ENCODE peak calls at places on chromosomes 12 and 14, in eight cellular contexts. Q, G, B, P, E, W, D and C are unnamed samples.

GRCh38 chr12:117027251-117028086 is 71.7 kb downstream of the TESC start:
- DNase-seq in Q (no peak), G (no peak), B (no peak), P (no peak), E (no peak), W (no peak), D (no peak), C (no peak)

GRCh38 chr12:6605425-6606330 is 1.5 kb downstream of the CHD4 start:
- DNase-seq in Q (no peak), G (peak; percentile 27), B (peak; percentile 28), P (peak; percentile 16), E (no peak), W (peak; percentile 16), D (no peak), C (no peak)

GRCh38 chr12:124477109-124477915 is 90.1 kb downstream of the NCOR2 start:
- DNase-seq in Q (no peak), G (no peak), B (peak; percentile 17), P (no peak), E (no peak), W (no peak), D (no peak), C (no peak)

GRCh38 chr12:108612788-108613282 is 15.0 kb upstream of the TMEM119 start:
- DNase-seq in Q (no peak), G (no peak), B (no peak), P (no peak), E (no peak), W (no peak), D (no peak), C (no peak)

GRCh38 chr14:71695603-71696350 is 236.5 kb upstream of the RGS6 start:
- DNase-seq in Q (no peak), G (no peak), B (no peak), P (no peak), E (no peak), W (no peak), D (no peak), C (no peak)

GRCh38 chr12:102174761-102175160 is 22.9 kb downstream of the PMCH start:
- DNase-seq in Q (no peak), G (no peak), B (no peak), P (no peak), E (no peak), W (no peak), D (no peak), C (no peak)

GRCh38 chr12:121871501-121871900 is 12.8 kb upstream of the HPD start:
- DNase-seq in Q (no peak), G (no peak), B (no peak), P (peak; percentile 58), E (no peak), W (no peak), D (no peak), C (no peak)

GRCh38 chr14:104230946-104231345 is 92.6 kb downstream of the KIF26A start:
- DNase-seq in Q (no peak), G (no peak), B (no peak), P (no peak), E (no peak), W (no peak), D (no peak), C (no peak)

GRCh38 chr12:104720346-104721064 is 237.6 kb downstream of the SLC41A2 start:
- DNase-seq in Q (no peak), G (no peak), B (peak; percentile 33), P (no peak), E (no peak), W (no peak), D (no peak), C (peak; percentile 74)

GRCh38 chr12:112822056-112822455 is 30.5 kb downstream of the RPH3A start:
- DNase-seq in Q (no peak), G (no peak), B (no peak), P (no peak), E (no peak), W (no peak), D (no peak), C (no peak)

GRCh38 chr12:70364695-70365397 is 1.2 kb upstream of the KCNMB4 start:
- DNase-seq in Q (no peak), G (no peak), B (no peak), P (no peak), E (no peak), W (peak; percentile 4), D (no peak), C (no peak)

GRCh38 chr12:70367268-70368141 is 1.4 kb downstream of the KCNMB4 start:
- DNase-seq in Q (no peak), G (no peak), B (peak; percentile 34), P (no peak), E (no peak), W (no peak), D (no peak), C (no peak)

GRCh38 chr12:70365398-70365647 is 767 bp upstream of the KCNMB4 start:
- DNase-seq in Q (no peak), G (no peak), B (no peak), P (no peak), E (no peak), W (no peak), D (no peak), C (no peak)

GRCh38 chr12:70365648-70366518 is at the start of gene KCNMB4:
- DNase-seq in Q (no peak), G (peak; percentile 92), B (peak; percentile 37), P (peak; percentile 58), E (no peak), W (peak; percentile 84), D (no peak), C (peak; percentile 45)

DNA sequence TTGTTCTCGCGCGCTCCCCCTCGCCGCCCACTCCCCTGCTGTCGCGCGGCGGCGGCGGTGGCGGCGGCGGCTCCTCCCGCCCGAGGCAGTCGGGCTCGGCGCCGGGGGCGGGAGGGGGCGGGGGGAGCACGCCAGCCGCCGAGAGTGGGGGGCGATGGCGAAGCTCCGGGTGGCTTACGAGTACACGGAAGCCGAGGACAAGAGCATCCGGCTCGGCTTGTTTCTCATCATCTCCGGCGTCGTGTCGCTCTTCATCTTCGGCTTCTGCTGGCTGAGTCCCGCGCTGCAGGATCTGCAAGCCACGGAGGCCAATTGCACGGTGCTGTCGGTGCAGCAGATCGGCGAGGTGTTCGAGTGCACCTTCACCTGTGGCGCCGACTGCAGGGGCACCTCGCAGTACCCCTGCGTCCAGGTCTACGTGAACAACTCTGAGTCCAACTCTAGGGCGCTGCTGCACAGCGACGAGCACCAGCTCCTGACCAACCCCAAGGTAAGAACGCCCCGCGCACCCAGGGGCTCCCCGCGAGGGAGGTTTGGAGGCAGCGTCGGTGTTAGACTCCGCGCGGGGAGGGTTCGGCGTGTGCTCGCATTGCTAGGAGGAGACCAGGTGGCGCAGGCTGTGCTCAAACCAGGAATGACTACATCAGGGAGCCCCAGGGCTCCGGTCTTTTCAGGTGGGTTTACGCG is 634 bp downstream of the KCNMB4 start:
- DNase-seq in Q (no peak), G (peak; percentile 65), B (peak; percentile 39), P (peak; percentile 33), E (no peak), W (peak; percentile 49), D (no peak), C (peak; percentile 52)
- TF ChIP-seq CTCF in Q (no peak), G (no peak), B (no peak), P (no peak), E (no peak), W (no peak), D (no peak), C (no peak)

DNA sequence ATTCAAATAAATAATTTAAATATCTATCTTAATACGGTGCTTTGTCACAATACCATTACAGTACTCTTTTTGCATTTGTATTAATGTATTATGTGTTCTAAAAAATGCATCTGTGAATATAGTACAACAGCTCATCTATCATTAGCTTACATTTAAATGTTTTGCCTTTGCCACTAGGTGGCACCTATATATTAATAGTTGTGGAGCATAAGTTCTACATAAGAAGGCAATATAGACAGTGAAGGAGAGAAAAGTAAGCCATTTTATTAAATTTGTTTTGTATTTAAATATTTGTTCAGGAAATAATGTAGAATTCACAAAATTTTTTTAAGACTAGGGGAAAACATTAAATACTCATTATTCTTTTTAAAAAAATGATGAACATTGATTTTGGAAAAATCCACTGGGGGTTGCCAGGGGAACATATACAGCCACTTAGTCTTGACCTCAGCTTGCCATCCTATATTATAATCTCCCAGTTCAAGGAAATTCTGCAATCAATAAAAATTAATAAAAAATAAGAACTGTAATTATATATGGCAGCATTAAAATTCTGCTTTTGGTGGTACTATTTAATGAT is 9.8 kb downstream of the CCER1 start:
- DNase-seq in Q (no peak), G (no peak), B (peak; percentile 61), P (peak; percentile 24), E (no peak), W (no peak), D (no peak), C (no peak)
- TF ChIP-seq CTCF in Q (no peak), G (peak; percentile 52), B (peak; percentile 44), P (peak; percentile 58), E (peak; percentile 43), W (peak; percentile 69), D (peak; percentile 21), C (peak; percentile 54)

GRCh38 chr12:69419701-69420100 is 50.5 kb upstream of the FRS2 start:
- DNase-seq in Q (no peak), G (no peak), B (no peak), P (no peak), E (no peak), W (no peak), D (no peak), C (no peak)

GRCh38 chr12:69421548-69421947 is 48.6 kb upstream of the FRS2 start:
- DNase-seq in Q (no peak), G (no peak), B (no peak), P (no peak), E (no peak), W (no peak), D (no peak), C (no peak)

GRCh38 chr12:69415471-69416275 is 54.5 kb upstream of the FRS2 start:
- DNase-seq in Q (no peak), G (peak; percentile 44), B (peak; percentile 95), P (peak; percentile 55), E (peak; percentile 86), W (peak; percentile 48), D (peak; percentile 87), C (no peak)

GRCh38 chr12:69417741-69418167 is 52.4 kb upstream of the FRS2 start:
- DNase-seq in Q (no peak), G (no peak), B (no peak), P (no peak), E (no peak), W (no peak), D (no peak), C (no peak)

GRCh38 chr12:69417231-69417630 is 53.0 kb upstream of the FRS2 start:
- DNase-seq in Q (no peak), G (no peak), B (no peak), P (no peak), E (no peak), W (no peak), D (no peak), C (no peak)
- TF ChIP-seq CTCF in Q (no peak), G (no peak), B (no peak), P (no peak), E (no peak), W (no peak), D (no peak), C (no peak)

DNA sequence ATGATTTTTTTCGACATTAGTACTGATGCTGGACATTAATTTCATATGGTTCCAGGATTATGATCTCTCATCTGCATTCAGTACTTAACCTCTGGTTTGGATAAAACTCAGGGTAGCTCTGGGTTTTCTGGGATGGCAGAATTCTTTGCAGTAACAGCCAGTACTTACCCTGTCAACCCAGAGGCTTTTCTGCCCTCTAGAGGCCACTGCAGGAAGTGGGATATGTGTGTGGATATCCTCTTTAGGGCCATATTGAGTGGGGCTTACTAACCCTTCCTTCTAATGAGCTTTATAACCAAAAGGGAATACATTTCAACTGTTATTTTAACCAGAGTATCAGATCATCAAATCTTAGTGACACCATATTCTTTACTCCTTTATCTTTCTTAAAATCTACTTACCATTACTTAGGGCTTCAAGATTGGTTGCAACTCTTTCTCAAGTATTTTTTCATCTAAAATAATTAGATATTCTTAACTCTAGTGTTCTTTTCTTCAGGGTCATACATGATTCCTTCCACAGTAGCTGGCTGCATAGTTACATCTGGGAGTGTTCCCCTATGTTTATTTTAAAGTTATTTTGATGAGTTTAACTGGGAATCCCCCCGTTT is 488.0 kb upstream of the STXBP6 start:
- DNase-seq in Q (no peak), G (peak; percentile 64), B (peak; percentile 1), P (peak; percentile 22), E (no peak), W (peak; percentile 72), D (no peak), C (no peak)
- TF ChIP-seq CTCF in Q (no peak), G (peak; percentile 72), B (no peak), P (peak; percentile 16), E (no peak), W (peak; percentile 61), D (no peak), C (no peak)